ENCODE peak calls at places on chromosome 17, in eight cellular contexts. One of them, this sample, is unnamed.

GRCh38 chr17:65564793-65565192 is 3.3 kb upstream of the AXIN2 start:
- DNase-seq in HCT116: no peak
- DNase-seq in transverse colon: no peak
- DNase-seq in prostate gland: no peak
- DNase-seq in GM12878: no peak
- DNase-seq in sigmoid colon: peak
- DNase-seq in upper lobe of left lung: peak
- DNase-seq in K562: no peak
- DNase-seq in this sample: no peak

GRCh38 chr17:80586464-80587228 is 42.0 kb downstream of the RPTOR start:
- DNase-seq in HCT116: no peak
- DNase-seq in transverse colon: no peak
- DNase-seq in prostate gland: no peak
- DNase-seq in GM12878: no peak
- DNase-seq in sigmoid colon: no peak
- DNase-seq in upper lobe of left lung: no peak
- DNase-seq in K562: no peak
- DNase-seq in this sample: no peak

GRCh38 chr17:29116652-29117439 is 63.4 kb downstream of the MYO18A start:
- DNase-seq in HCT116: no peak
- DNase-seq in transverse colon: peak
- DNase-seq in prostate gland: peak
- DNase-seq in GM12878: peak
- DNase-seq in sigmoid colon: peak
- DNase-seq in upper lobe of left lung: peak
- DNase-seq in K562: peak
- DNase-seq in this sample: peak

GRCh38 chr17:11140028-11140427 is 101.0 kb upstream of the SHISA6 start:
- DNase-seq in HCT116: no peak
- DNase-seq in transverse colon: no peak
- DNase-seq in prostate gland: peak
- DNase-seq in GM12878: no peak
- DNase-seq in sigmoid colon: no peak
- DNase-seq in upper lobe of left lung: no peak
- DNase-seq in K562: no peak
- DNase-seq in this sample: no peak

GRCh38 chr17:74101527-74101926 is 102.0 kb upstream of the RPL38 start:
- DNase-seq in HCT116: no peak
- DNase-seq in transverse colon: no peak
- DNase-seq in prostate gland: no peak
- DNase-seq in GM12878: no peak
- DNase-seq in sigmoid colon: no peak
- DNase-seq in upper lobe of left lung: no peak
- DNase-seq in K562: no peak
- DNase-seq in this sample: no peak

GRCh38 chr17:7058831-7059447 is 15.0 kb upstream of the SLC16A11 start:
- DNase-seq in HCT116: no peak
- DNase-seq in transverse colon: no peak
- DNase-seq in prostate gland: no peak
- DNase-seq in GM12878: no peak
- DNase-seq in sigmoid colon: no peak
- DNase-seq in upper lobe of left lung: no peak
- DNase-seq in K562: no peak
- DNase-seq in this sample: no peak

GRCh38 chr17:35002876-35003551 is 22.7 kb downstream of the LIG3 start:
- DNase-seq in HCT116: no peak
- DNase-seq in transverse colon: no peak
- DNase-seq in prostate gland: peak
- DNase-seq in GM12878: no peak
- DNase-seq in sigmoid colon: peak
- DNase-seq in upper lobe of left lung: no peak
- DNase-seq in K562: no peak
- DNase-seq in this sample: no peak

GRCh38 chr17:14372905-14373559 is 72.2 kb downstream of the HS3ST3B1 start:
- DNase-seq in HCT116: no peak
- DNase-seq in transverse colon: no peak
- DNase-seq in prostate gland: no peak
- DNase-seq in GM12878: no peak
- DNase-seq in sigmoid colon: no peak
- DNase-seq in upper lobe of left lung: no peak
- DNase-seq in K562: peak
- DNase-seq in this sample: no peak

GRCh38 chr17:78174870-78175642 is 6.7 kb downstream of the SYNGR2 start:
- DNase-seq in HCT116: no peak
- DNase-seq in transverse colon: peak
- DNase-seq in prostate gland: no peak
- DNase-seq in GM12878: no peak
- DNase-seq in sigmoid colon: no peak
- DNase-seq in upper lobe of left lung: peak
- DNase-seq in K562: no peak
- DNase-seq in this sample: no peak

GRCh38 chr17:78170692-78171590 is 2.6 kb downstream of the SYNGR2 start:
- DNase-seq in HCT116: no peak
- DNase-seq in transverse colon: no peak
- DNase-seq in prostate gland: no peak
- DNase-seq in GM12878: no peak
- DNase-seq in sigmoid colon: no peak
- DNase-seq in upper lobe of left lung: no peak
- DNase-seq in K562: no peak
- DNase-seq in this sample: no peak

GRCh38 chr17:78173025-78173715 is 4.8 kb downstream of the SYNGR2 start:
- DNase-seq in HCT116: no peak
- DNase-seq in transverse colon: peak
- DNase-seq in prostate gland: no peak
- DNase-seq in GM12878: peak
- DNase-seq in sigmoid colon: no peak
- DNase-seq in upper lobe of left lung: no peak
- DNase-seq in K562: no peak
- DNase-seq in this sample: no peak

GRCh38 chr17:78174332-78174869 is 6.0 kb downstream of the SYNGR2 start:
- DNase-seq in HCT116: no peak
- DNase-seq in transverse colon: peak
- DNase-seq in prostate gland: peak
- DNase-seq in GM12878: no peak
- DNase-seq in sigmoid colon: peak
- DNase-seq in upper lobe of left lung: peak
- DNase-seq in K562: no peak
- DNase-seq in this sample: peak

DNA sequence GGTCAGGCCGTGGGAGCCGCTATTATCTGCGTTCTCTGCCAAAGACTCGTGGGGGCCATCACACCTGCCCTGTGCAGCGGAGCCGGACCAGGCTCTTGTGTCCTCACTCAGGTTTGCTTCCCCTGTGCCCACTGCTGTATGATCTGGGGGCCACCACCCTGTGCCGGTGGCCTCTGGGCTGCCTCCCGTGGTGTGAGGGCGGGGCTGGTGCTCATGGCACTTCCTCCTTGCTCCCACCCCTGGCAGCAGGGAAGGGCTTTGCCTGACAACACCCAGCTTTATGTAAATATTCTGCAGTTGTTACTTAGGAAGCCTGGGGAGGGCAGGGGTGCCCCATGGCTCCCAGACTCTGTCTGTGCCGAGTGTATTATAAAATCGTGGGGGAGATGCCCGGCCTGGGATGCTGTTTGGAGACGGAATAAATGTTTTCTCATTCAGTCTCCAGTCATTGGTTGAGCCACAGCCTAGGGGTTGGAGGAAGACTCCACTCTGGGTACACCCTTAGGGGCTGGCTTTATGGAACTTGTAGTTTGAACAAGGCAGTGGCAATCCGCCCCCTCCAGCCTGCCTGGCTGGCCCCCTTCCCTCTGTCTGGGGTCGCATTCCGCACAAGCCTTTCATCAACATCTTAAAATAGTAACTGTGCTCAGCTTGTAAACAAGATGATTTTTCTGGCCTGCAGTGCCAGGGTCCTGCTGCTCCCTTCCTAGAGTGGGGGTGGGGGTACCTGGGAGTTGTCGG is 4.1 kb downstream of the SYNGR2 start:
- DNase-seq in HCT116: no peak
- DNase-seq in transverse colon: peak
- DNase-seq in prostate gland: no peak
- DNase-seq in GM12878: no peak
- DNase-seq in sigmoid colon: no peak
- DNase-seq in upper lobe of left lung: peak
- DNase-seq in K562: no peak
- DNase-seq in this sample: no peak
- TF ChIP-seq POLR2A in HCT116: no peak
- TF ChIP-seq POLR2A in transverse colon: peak
- TF ChIP-seq POLR2A in prostate gland: peak
- TF ChIP-seq POLR2A in GM12878: peak
- TF ChIP-seq POLR2A in sigmoid colon: no peak
- TF ChIP-seq POLR2A in upper lobe of left lung: no peak
- TF ChIP-seq POLR2A in K562: peak
- TF ChIP-seq POLR2A in this sample: no peak

DNA sequence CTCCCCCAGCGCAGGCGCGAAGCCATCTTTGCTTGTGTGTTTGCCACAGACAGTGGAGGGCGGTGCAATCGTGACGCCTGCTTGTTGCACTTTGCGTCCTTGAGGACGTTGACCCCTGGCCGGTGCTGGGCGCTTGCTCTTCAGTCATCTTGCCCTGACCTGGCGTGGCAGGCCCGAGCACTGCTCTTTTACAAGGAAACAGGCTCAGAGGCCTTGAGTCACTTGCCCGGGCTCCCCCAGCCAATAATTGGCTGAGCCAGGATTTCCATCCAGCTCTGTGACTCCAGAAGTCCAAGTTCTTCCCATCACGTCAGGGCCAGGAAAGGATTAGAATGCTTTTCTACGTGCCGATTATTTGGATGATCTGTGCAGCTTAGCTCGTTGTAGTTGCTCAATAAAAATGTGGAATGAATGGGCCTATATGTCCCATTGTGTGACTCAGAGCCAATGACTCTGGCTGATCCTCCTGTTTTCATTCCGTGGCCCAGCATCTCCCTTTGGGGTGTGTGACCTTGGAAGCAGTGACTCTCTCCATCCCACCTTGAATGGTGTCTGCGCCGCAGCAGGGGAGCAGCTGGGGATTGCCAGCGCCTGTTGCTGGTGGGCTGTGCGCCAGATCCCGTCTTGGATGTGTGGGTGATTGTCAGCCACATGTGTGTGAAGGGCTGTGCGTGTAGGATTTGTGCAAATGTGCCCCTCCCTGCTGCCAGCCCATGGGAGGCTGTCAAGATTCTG is 214.1 kb downstream of the SEC14L1 start:
- DNase-seq in HCT116: no peak
- DNase-seq in transverse colon: peak
- DNase-seq in prostate gland: no peak
- DNase-seq in GM12878: no peak
- DNase-seq in sigmoid colon: peak
- DNase-seq in upper lobe of left lung: peak
- DNase-seq in K562: no peak
- DNase-seq in this sample: no peak
- TF ChIP-seq POLR2AphosphoS5 in HCT116: no peak
- TF ChIP-seq POLR2AphosphoS5 in transverse colon: peak
- TF ChIP-seq POLR2AphosphoS5 in prostate gland: no peak
- TF ChIP-seq POLR2AphosphoS5 in GM12878: no peak
- TF ChIP-seq POLR2AphosphoS5 in sigmoid colon: peak
- TF ChIP-seq POLR2AphosphoS5 in upper lobe of left lung: no peak
- TF ChIP-seq POLR2AphosphoS5 in K562: no peak
- TF ChIP-seq POLR2AphosphoS5 in this sample: peak

DNA sequence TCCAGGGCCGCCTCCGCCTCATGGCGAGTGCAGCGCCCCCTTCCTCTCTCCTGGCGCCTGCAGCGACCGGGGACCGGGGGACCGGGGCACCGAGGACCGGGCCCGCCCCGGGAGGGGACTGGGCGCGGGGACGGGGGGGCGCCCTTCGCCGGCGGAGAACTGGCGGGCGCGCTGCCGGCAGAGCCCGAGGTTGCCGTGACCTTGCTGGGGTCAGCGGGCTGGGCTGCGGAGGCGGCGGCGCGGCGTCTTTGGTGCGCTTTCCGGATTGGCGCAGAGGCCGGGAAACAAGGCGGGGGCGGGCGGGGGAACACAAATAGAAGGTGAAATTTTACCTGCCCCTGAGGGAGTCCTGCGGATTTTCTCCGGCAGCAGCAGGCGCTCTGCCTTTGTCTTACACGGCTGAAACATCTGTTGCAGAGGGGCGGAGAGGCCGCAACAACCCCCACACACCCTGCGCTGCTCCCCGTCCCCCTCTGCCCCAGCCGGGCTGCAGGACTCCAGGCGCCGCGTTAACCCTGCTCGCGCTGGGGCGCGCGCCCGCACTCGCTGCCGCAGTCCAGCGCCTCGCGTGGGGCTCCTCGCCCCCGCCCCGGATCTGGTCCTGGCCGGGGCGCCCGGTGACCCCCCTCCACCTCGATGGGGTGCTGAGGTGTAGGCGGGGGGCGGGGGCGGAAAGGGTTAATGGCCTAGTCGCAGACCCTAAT is 53.5 kb downstream of the SREBF1 start:
- DNase-seq in HCT116: no peak
- DNase-seq in transverse colon: peak
- DNase-seq in prostate gland: peak
- DNase-seq in GM12878: peak
- DNase-seq in sigmoid colon: no peak
- DNase-seq in upper lobe of left lung: peak
- DNase-seq in K562: peak
- DNase-seq in this sample: no peak
- TF ChIP-seq CTCF in HCT116: no peak
- TF ChIP-seq CTCF in transverse colon: peak
- TF ChIP-seq CTCF in prostate gland: peak
- TF ChIP-seq CTCF in GM12878: no peak
- TF ChIP-seq CTCF in sigmoid colon: no peak
- TF ChIP-seq CTCF in upper lobe of left lung: no peak
- TF ChIP-seq CTCF in K562: peak
- TF ChIP-seq CTCF in this sample: no peak

GRCh38 chr17:4966844-4967538 is 626 bp downstream of the SPAG7 start:
- DNase-seq in HCT116: peak
- DNase-seq in transverse colon: peak
- DNase-seq in prostate gland: peak
- DNase-seq in GM12878: peak
- DNase-seq in sigmoid colon: peak
- DNase-seq in upper lobe of left lung: peak
- DNase-seq in K562: peak
- DNase-seq in this sample: peak

GRCh38 chr17:4968916-4969550 is 1.4 kb upstream of the SPAG7 start:
- DNase-seq in HCT116: no peak
- DNase-seq in transverse colon: no peak
- DNase-seq in prostate gland: no peak
- DNase-seq in GM12878: no peak
- DNase-seq in sigmoid colon: peak
- DNase-seq in upper lobe of left lung: no peak
- DNase-seq in K562: no peak
- DNase-seq in this sample: no peak

GRCh38 chr17:4969551-4970231 is 2.1 kb upstream of the SPAG7 start:
- DNase-seq in HCT116: no peak
- DNase-seq in transverse colon: no peak
- DNase-seq in prostate gland: no peak
- DNase-seq in GM12878: no peak
- DNase-seq in sigmoid colon: peak
- DNase-seq in upper lobe of left lung: no peak
- DNase-seq in K562: no peak
- DNase-seq in this sample: no peak

GRCh38 chr17:4968166-4968915 is 724 bp upstream of the SPAG7 start:
- DNase-seq in HCT116: no peak
- DNase-seq in transverse colon: no peak
- DNase-seq in prostate gland: peak
- DNase-seq in GM12878: no peak
- DNase-seq in sigmoid colon: no peak
- DNase-seq in upper lobe of left lung: no peak
- DNase-seq in K562: peak
- DNase-seq in this sample: no peak

DNA sequence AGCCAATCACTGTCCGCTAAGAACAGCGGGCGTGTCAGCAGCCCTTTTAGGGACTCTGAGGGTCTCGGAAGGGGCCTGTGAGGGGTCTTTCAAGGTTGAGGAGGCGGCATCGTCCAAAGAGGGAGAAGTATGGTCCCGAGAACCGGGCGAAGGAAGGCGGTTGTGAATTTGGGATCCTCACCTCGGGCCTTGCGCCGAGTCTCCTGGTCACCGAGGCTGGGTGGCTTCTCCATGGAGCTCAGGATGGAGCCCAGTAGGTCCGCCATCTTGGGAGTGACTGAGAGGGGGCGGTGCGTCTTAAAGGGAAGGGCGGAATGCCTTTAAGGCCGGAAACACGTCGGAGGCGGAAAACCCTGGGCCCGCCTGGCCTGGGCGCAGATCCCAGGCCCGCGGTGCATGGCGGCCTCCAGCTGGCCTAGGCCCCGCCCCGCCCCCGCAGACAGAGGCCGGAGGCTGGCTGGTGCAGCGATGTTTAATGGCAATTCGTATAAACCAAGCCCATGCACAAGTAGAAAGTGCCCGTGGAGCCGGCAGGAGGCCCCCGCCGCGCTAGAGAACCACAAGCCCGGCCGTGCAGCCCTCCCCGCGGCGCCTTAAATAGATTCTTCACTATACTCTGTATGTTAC is at the start of gene SPAG7:
- DNase-seq in HCT116: peak
- DNase-seq in transverse colon: peak
- DNase-seq in prostate gland: peak
- DNase-seq in GM12878: peak
- DNase-seq in sigmoid colon: peak
- DNase-seq in upper lobe of left lung: peak
- DNase-seq in K562: peak
- DNase-seq in this sample: peak
- TF ChIP-seq POLR2A in HCT116: peak
- TF ChIP-seq POLR2A in transverse colon: peak
- TF ChIP-seq POLR2A in prostate gland: peak
- TF ChIP-seq POLR2A in GM12878: peak
- TF ChIP-seq POLR2A in sigmoid colon: peak
- TF ChIP-seq POLR2A in upper lobe of left lung: no peak
- TF ChIP-seq POLR2A in K562: peak
- TF ChIP-seq POLR2A in this sample: peak